ENCODE peak calls at places on chromosome 11, in eight cellular contexts. L is HEK293T; F is HTR-8/SVneo; A is breast epithelium; E is memory B cell; H is body of pancreas; P is IMR-90; M is naive thymus-derived CD8-positive, alpha-beta T cell. B is an unnamed sample.

GRCh38 chr11:93963072-93963471 is 58.1 kb upstream of the HEPHL1 start:
- DNase-seq in P (no peak), M (no peak), L (no peak), F (no peak), A (no peak), H (no peak), E (no peak), B (no peak)

GRCh38 chr11:12900496-12900895 is 108.6 kb upstream of the RASSF10 start:
- DNase-seq in H (no peak), E (no peak), A (no peak), M (no peak), L (no peak), F (peak), P (peak), B (no peak)

GRCh38 chr11:77407613-77408012 is 66.3 kb downstream of the PAK1 start:
- DNase-seq in H (peak), M (no peak), E (no peak), F (peak), P (peak), A (peak), L (no peak), B (no peak)

GRCh38 chr11:64173616-64174355 is 7.9 kb upstream of the MACROD1 start:
- DNase-seq in L (no peak), E (no peak), M (no peak), P (peak), H (no peak), A (no peak), F (no peak), B (no peak)

GRCh38 chr11:124759268-124760204 is 2.6 kb downstream of the ESAM start:
- DNase-seq in A (no peak), M (no peak), E (no peak), F (no peak), H (no peak), L (no peak), P (no peak), B (no peak)

GRCh38 chr11:62805991-62806441 is 776 bp upstream of the NXF1 start:
- DNase-seq in P (no peak), H (no peak), A (no peak), L (no peak), E (no peak), F (no peak), M (no peak), B (no peak)

GRCh38 chr11:75031771-75032549 is 43.2 kb downstream of the NEU3 start:
- DNase-seq in F (peak), P (peak), L (peak), E (peak), A (no peak), M (peak), H (peak), B (peak)

GRCh38 chr11:10398525-10398924 is 56.5 kb upstream of the AMPD3 start:
- DNase-seq in A (no peak), M (no peak), F (no peak), E (no peak), L (no peak), H (no peak), P (no peak), B (no peak)

GRCh38 chr11:74988541-74989268 is at the start of gene NEU3:
- DNase-seq in P (peak), H (peak), L (peak), M (peak), F (peak), E (peak), A (peak), B (peak)

GRCh38 chr11:112087212-112087611 is 539 bp downstream of the SDHD start:
- DNase-seq in A (no peak), P (no peak), H (no peak), L (peak), E (no peak), M (no peak), F (no peak), B (no peak)

GRCh38 chr11:35029979-35030378 is 109.0 kb upstream of the CD44 start:
- DNase-seq in F (no peak), M (no peak), P (peak), L (no peak), E (no peak), A (no peak), H (no peak), B (peak)

GRCh38 chr11:89119426-89119825 is 53.6 kb upstream of the GRM5 start:
- DNase-seq in P (no peak), A (no peak), E (no peak), M (no peak), L (no peak), F (no peak), H (no peak), B (no peak)

GRCh38 chr11:35662061-35662648 is 420 bp upstream of the TRIM44 start:
- DNase-seq in A (peak), E (peak), M (peak), L (no peak), P (no peak), H (peak), F (no peak), B (no peak)

GRCh38 chr11:118838905-118839553 is 44.7 kb upstream of the CXCR5 start:
- DNase-seq in A (no peak), P (no peak), L (no peak), M (no peak), E (peak), F (no peak), H (no peak), B (no peak)

GRCh38 chr11:18720811-18721575 is 5.0 kb downstream of the IGSF22 start:
- DNase-seq in H (peak), L (peak), A (peak), F (peak), E (peak), P (peak), M (peak), B (peak)

GRCh38 chr11:59291228-59291627 is 67.5 kb upstream of the OR5AN1 start:
- DNase-seq in M (no peak), F (no peak), L (no peak), E (no peak), P (no peak), H (peak), A (no peak), B (no peak)

GRCh38 chr11:59957094-59957493 is 6.7 kb upstream of the OOSP4A start:
- DNase-seq in P (no peak), L (no peak), H (no peak), M (no peak), A (no peak), E (no peak), F (no peak), B (no peak)

GRCh38 chr11:109362059-109362458 is 59.9 kb upstream of the C11orf87 start:
- DNase-seq in P (peak), F (no peak), L (no peak), A (no peak), M (no peak), E (no peak), H (no peak), B (no peak)

GRCh38 chr11:96426356-96427103 is 36.7 kb downstream of the JRKL start:
- DNase-seq in L (peak), M (no peak), A (no peak), H (no peak), P (peak), E (peak), F (peak), B (peak)

GRCh38 chr11:25899761-25900160 is 432.2 kb upstream of the ANO3 start:
- DNase-seq in F (no peak), A (no peak), E (no peak), M (no peak), P (no peak), H (no peak), L (no peak), B (no peak)

GRCh38 chr11:113697798-113698407 is 8.2 kb downstream of the TMPRSS5 start:
- DNase-seq in M (no peak), F (no peak), P (no peak), A (no peak), H (no peak), L (no peak), E (no peak), B (no peak)

GRCh38 chr11:34632105-34632780 is 11.3 kb downstream of the EHF start:
- DNase-seq in P (no peak), F (no peak), M (no peak), E (no peak), H (peak), A (peak), L (no peak), B (no peak)

GRCh38 chr11:72613977-72614376 is 60.2 kb downstream of the PDE2A start:
- DNase-seq in F (no peak), E (peak), A (no peak), H (peak), L (no peak), P (no peak), M (no peak), B (no peak)

GRCh38 chr11:115623021-115623451 is 118.8 kb upstream of the CADM1 start:
- DNase-seq in F (peak), E (no peak), M (no peak), A (peak), L (no peak), H (peak), P (peak), B (no peak)

GRCh38 chr11:76329084-76329648 is 51.8 kb downstream of the THAP12 start:
- DNase-seq in H (no peak), E (no peak), F (peak), A (no peak), M (no peak), P (peak), L (no peak), B (no peak)

GRCh38 chr11:96340555-96340885 is 2.5 kb downstream of the MAML2 start:
- DNase-seq in A (no peak), M (no peak), H (no peak), L (no peak), F (no peak), P (peak), E (no peak), B (no peak)

GRCh38 chr11:1967641-1968225 is 20.6 kb downstream of the MRPL23 start:
- DNase-seq in L (no peak), E (no peak), M (no peak), A (no peak), P (no peak), H (no peak), F (no peak), B (no peak)

GRCh38 chr11:3194016-3194816 is 24.4 kb downstream of the MRGPRG start:
- DNase-seq in H (no peak), A (no peak), M (no peak), F (no peak), L (no peak), P (no peak), E (no peak), B (no peak)

GRCh38 chr11:6554828-6555706 is 48.3 kb downstream of the RRP8 start:
- DNase-seq in E (no peak), F (no peak), M (no peak), H (no peak), L (no peak), A (no peak), P (no peak), B (no peak)